ENCODE peak calls at places on chromosomes 2 and 18, in ten cellular contexts. One of them, this sample, is unnamed.

GRCh38 chr18:59067873-59068272 is 71.8 kb upstream of the SEC11C start:
- DNase-seq in upper lobe of left lung: no peak
- DNase-seq in lower lobe of right lung: no peak
- DNase-seq in kidney: no peak
- DNase-seq in Peyer's patch: peak
- DNase-seq in BJ: no peak
- DNase-seq in cardiac fibroblast: peak
- DNase-seq in breast epithelium: no peak
- DNase-seq in OCI-LY7: peak
- DNase-seq in A549: peak
- DNase-seq in this sample: no peak

GRCh38 chr2:146734042-146734715 is 1110.7 kb upstream of the ACVR2A start:
- DNase-seq in upper lobe of left lung: no peak
- DNase-seq in lower lobe of right lung: no peak
- DNase-seq in kidney: no peak
- DNase-seq in Peyer's patch: no peak
- DNase-seq in BJ: peak
- DNase-seq in cardiac fibroblast: peak
- DNase-seq in breast epithelium: no peak
- DNase-seq in OCI-LY7: peak
- DNase-seq in A549: peak
- DNase-seq in this sample: peak

GRCh38 chr18:58965930-58966662 is 101.4 kb downstream of the ZNF532 start:
- DNase-seq in upper lobe of left lung: no peak
- DNase-seq in lower lobe of right lung: no peak
- DNase-seq in kidney: no peak
- DNase-seq in Peyer's patch: no peak
- DNase-seq in BJ: no peak
- DNase-seq in cardiac fibroblast: no peak
- DNase-seq in breast epithelium: no peak
- DNase-seq in OCI-LY7: peak
- DNase-seq in A549: no peak
- DNase-seq in this sample: no peak

GRCh38 chr2:37984589-37984988 is 59.5 kb downstream of the RMDN2 start:
- DNase-seq in upper lobe of left lung: no peak
- DNase-seq in lower lobe of right lung: no peak
- DNase-seq in kidney: no peak
- DNase-seq in Peyer's patch: no peak
- DNase-seq in BJ: no peak
- DNase-seq in cardiac fibroblast: peak
- DNase-seq in breast epithelium: no peak
- DNase-seq in OCI-LY7: no peak
- DNase-seq in A549: peak
- DNase-seq in this sample: peak

GRCh38 chr2:96152301-96153165 is 7.3 kb upstream of the DUSP2 start:
- DNase-seq in upper lobe of left lung: no peak
- DNase-seq in lower lobe of right lung: peak
- DNase-seq in kidney: no peak
- DNase-seq in Peyer's patch: no peak
- DNase-seq in BJ: no peak
- DNase-seq in cardiac fibroblast: no peak
- DNase-seq in breast epithelium: no peak
- DNase-seq in OCI-LY7: peak
- DNase-seq in A549: no peak
- DNase-seq in this sample: no peak

GRCh38 chr2:191907091-191907490 is 60.2 kb upstream of the CAVIN2 start:
- DNase-seq in upper lobe of left lung: no peak
- DNase-seq in lower lobe of right lung: no peak
- DNase-seq in kidney: no peak
- DNase-seq in Peyer's patch: no peak
- DNase-seq in BJ: no peak
- DNase-seq in cardiac fibroblast: no peak
- DNase-seq in breast epithelium: no peak
- DNase-seq in OCI-LY7: no peak
- DNase-seq in A549: no peak
- DNase-seq in this sample: no peak

GRCh38 chr2:238872628-238873400 is 24.9 kb downstream of the TWIST2 start:
- DNase-seq in upper lobe of left lung: no peak
- DNase-seq in lower lobe of right lung: no peak
- DNase-seq in kidney: no peak
- DNase-seq in Peyer's patch: no peak
- DNase-seq in BJ: no peak
- DNase-seq in cardiac fibroblast: no peak
- DNase-seq in breast epithelium: no peak
- DNase-seq in OCI-LY7: no peak
- DNase-seq in A549: no peak
- DNase-seq in this sample: no peak

GRCh38 chr2:101139495-101139894 is 11.7 kb downstream of the TBC1D8 start:
- DNase-seq in upper lobe of left lung: no peak
- DNase-seq in lower lobe of right lung: no peak
- DNase-seq in kidney: no peak
- DNase-seq in Peyer's patch: no peak
- DNase-seq in BJ: no peak
- DNase-seq in cardiac fibroblast: no peak
- DNase-seq in breast epithelium: no peak
- DNase-seq in OCI-LY7: no peak
- DNase-seq in A549: no peak
- DNase-seq in this sample: no peak

GRCh38 chr2:160751021-160751420 is 257.4 kb upstream of the RBMS1 start:
- DNase-seq in upper lobe of left lung: no peak
- DNase-seq in lower lobe of right lung: no peak
- DNase-seq in kidney: no peak
- DNase-seq in Peyer's patch: no peak
- DNase-seq in BJ: no peak
- DNase-seq in cardiac fibroblast: peak
- DNase-seq in breast epithelium: no peak
- DNase-seq in OCI-LY7: no peak
- DNase-seq in A549: no peak
- DNase-seq in this sample: peak

GRCh38 chr2:215832791-215833190 is 180.6 kb downstream of the MREG start:
- DNase-seq in upper lobe of left lung: no peak
- DNase-seq in lower lobe of right lung: no peak
- DNase-seq in kidney: no peak
- DNase-seq in Peyer's patch: no peak
- DNase-seq in BJ: no peak
- DNase-seq in cardiac fibroblast: peak
- DNase-seq in breast epithelium: peak
- DNase-seq in OCI-LY7: no peak
- DNase-seq in A549: no peak
- DNase-seq in this sample: peak

GRCh38 chr2:215828528-215829184 is 184.7 kb downstream of the MREG start:
- DNase-seq in upper lobe of left lung: no peak
- DNase-seq in lower lobe of right lung: peak
- DNase-seq in kidney: no peak
- DNase-seq in Peyer's patch: peak
- DNase-seq in BJ: no peak
- DNase-seq in cardiac fibroblast: peak
- DNase-seq in breast epithelium: peak
- DNase-seq in OCI-LY7: peak
- DNase-seq in A549: peak
- DNase-seq in this sample: peak

GRCh38 chr2:215829261-215829660 is 184.1 kb downstream of the MREG start:
- DNase-seq in upper lobe of left lung: no peak
- DNase-seq in lower lobe of right lung: no peak
- DNase-seq in kidney: no peak
- DNase-seq in Peyer's patch: no peak
- DNase-seq in BJ: no peak
- DNase-seq in cardiac fibroblast: no peak
- DNase-seq in breast epithelium: no peak
- DNase-seq in OCI-LY7: no peak
- DNase-seq in A549: no peak
- DNase-seq in this sample: no peak

GRCh38 chr2:215831296-215831913 is 181.9 kb downstream of the MREG start:
- DNase-seq in upper lobe of left lung: no peak
- DNase-seq in lower lobe of right lung: peak
- DNase-seq in kidney: no peak
- DNase-seq in Peyer's patch: no peak
- DNase-seq in BJ: no peak
- DNase-seq in cardiac fibroblast: peak
- DNase-seq in breast epithelium: no peak
- DNase-seq in OCI-LY7: peak
- DNase-seq in A549: peak
- DNase-seq in this sample: no peak

DNA sequence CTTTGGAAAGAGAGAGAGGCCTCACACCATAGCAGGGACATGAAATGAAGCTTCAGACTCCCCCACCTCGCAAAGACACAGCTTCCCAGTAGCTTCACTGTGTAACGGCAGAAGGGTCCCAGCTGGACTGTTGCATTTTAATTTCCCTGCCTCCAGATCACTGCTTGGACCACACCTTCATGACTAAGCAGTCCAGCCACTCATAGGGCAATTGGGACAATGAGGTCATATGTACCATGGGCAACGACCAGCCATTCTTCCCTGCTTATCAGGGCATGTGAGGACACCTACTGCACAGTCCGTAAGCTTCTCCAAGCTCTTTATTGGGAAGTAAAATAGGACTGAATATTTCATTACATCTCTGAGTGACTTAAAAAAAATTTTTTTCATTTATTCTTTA is 183.0 kb downstream of the MREG start:
- DNase-seq in upper lobe of left lung: no peak
- DNase-seq in lower lobe of right lung: peak
- DNase-seq in kidney: no peak
- DNase-seq in Peyer's patch: no peak
- DNase-seq in BJ: no peak
- DNase-seq in cardiac fibroblast: peak
- DNase-seq in breast epithelium: no peak
- DNase-seq in OCI-LY7: no peak
- DNase-seq in A549: peak
- DNase-seq in this sample: peak
- TF ChIP-seq CTCF in upper lobe of left lung: no peak
- TF ChIP-seq CTCF in lower lobe of right lung: no peak
- TF ChIP-seq CTCF in kidney: no peak
- TF ChIP-seq CTCF in Peyer's patch: no peak
- TF ChIP-seq CTCF in BJ: no peak
- TF ChIP-seq CTCF in cardiac fibroblast: no peak
- TF ChIP-seq CTCF in breast epithelium: no peak
- TF ChIP-seq CTCF in OCI-LY7: no peak
- TF ChIP-seq CTCF in A549: no peak
- TF ChIP-seq CTCF in this sample: no peak

DNA sequence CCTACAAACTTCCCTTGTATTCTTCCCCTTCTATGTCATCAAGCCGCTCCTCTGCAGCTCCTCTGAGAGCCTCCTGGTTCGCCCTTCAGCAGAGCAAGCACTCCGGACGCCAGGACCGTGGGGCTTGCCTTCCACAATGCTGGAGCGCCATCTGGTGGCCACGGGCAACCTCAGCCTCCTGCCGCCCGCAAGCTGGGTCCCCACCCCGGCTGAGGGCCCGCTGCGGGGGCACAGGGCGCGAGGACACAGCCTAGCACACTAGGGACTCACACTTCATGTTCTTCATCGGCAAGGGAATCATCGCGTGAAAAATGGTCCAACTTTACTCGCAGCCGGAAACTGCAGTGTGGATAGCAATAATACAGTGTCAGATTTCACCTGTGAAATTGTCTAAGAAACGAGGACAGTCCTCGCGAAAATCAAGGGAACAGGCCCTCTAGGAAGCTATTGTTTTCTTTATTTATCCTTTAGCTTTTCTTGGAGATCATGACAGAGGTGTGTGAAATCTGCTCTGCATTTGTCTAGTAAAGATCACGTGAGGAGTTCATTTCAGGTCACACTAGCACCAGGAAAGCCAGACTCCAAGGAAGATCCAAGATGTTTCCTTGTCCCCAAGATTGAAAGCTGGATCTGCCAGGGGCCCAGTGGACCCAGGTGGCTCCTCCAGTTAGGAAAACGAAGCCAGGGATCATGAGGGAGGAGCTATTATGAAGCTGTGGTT is 5.8 kb downstream of the PRLH start:
- DNase-seq in upper lobe of left lung: peak
- DNase-seq in lower lobe of right lung: peak
- DNase-seq in kidney: peak
- DNase-seq in Peyer's patch: peak
- DNase-seq in BJ: peak
- DNase-seq in cardiac fibroblast: peak
- DNase-seq in breast epithelium: peak
- DNase-seq in OCI-LY7: peak
- DNase-seq in A549: peak
- DNase-seq in this sample: peak
- H3K4me3 ChIP-seq in upper lobe of left lung: no peak
- H3K4me3 ChIP-seq in lower lobe of right lung: no peak
- H3K4me3 ChIP-seq in kidney: no peak
- H3K4me3 ChIP-seq in Peyer's patch: no peak
- H3K4me3 ChIP-seq in BJ: no peak
- H3K4me3 ChIP-seq in cardiac fibroblast: no peak
- H3K4me3 ChIP-seq in breast epithelium: no peak
- H3K4me3 ChIP-seq in OCI-LY7: no peak
- H3K4me3 ChIP-seq in A549: no peak
- H3K4me3 ChIP-seq in this sample: peak

DNA sequence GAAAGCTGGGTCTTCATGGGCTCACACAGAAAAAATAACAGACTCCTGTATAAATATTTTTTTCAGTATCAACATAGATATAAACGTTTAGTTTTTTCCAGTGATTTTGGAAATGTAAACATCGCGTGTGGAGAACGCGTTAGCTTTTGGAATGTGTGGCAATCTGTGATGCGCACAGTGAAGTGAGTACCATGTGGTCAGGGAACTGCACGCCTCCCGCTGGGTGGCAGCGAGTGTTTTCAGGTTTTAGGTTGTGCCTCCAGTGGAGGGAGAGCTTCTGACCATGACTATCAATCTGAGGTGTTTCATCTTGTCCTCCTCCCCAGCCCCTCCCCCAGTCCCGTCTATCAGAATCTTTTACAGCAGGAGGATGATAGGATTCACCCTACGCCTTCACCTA is 127.8 kb downstream of the ARHGAP28 start:
- DNase-seq in upper lobe of left lung: no peak
- DNase-seq in lower lobe of right lung: no peak
- DNase-seq in kidney: no peak
- DNase-seq in Peyer's patch: no peak
- DNase-seq in BJ: no peak
- DNase-seq in cardiac fibroblast: no peak
- DNase-seq in breast epithelium: no peak
- DNase-seq in OCI-LY7: no peak
- DNase-seq in A549: no peak
- DNase-seq in this sample: no peak
- TF ChIP-seq CTCF in upper lobe of left lung: no peak
- TF ChIP-seq CTCF in lower lobe of right lung: no peak
- TF ChIP-seq CTCF in kidney: no peak
- TF ChIP-seq CTCF in Peyer's patch: no peak
- TF ChIP-seq CTCF in BJ: no peak
- TF ChIP-seq CTCF in cardiac fibroblast: no peak
- TF ChIP-seq CTCF in breast epithelium: no peak
- TF ChIP-seq CTCF in OCI-LY7: no peak
- TF ChIP-seq CTCF in A549: no peak
- TF ChIP-seq CTCF in this sample: no peak

GRCh38 chr18:41814651-41815050 is 140.4 kb upstream of the PIK3C3 start:
- DNase-seq in upper lobe of left lung: no peak
- DNase-seq in lower lobe of right lung: no peak
- DNase-seq in kidney: no peak
- DNase-seq in Peyer's patch: no peak
- DNase-seq in BJ: no peak
- DNase-seq in cardiac fibroblast: no peak
- DNase-seq in breast epithelium: no peak
- DNase-seq in OCI-LY7: no peak
- DNase-seq in A549: no peak
- DNase-seq in this sample: no peak

GRCh38 chr18:41820784-41821183 is 134.2 kb upstream of the PIK3C3 start:
- DNase-seq in upper lobe of left lung: no peak
- DNase-seq in lower lobe of right lung: no peak
- DNase-seq in kidney: no peak
- DNase-seq in Peyer's patch: no peak
- DNase-seq in BJ: no peak
- DNase-seq in cardiac fibroblast: no peak
- DNase-seq in breast epithelium: no peak
- DNase-seq in OCI-LY7: no peak
- DNase-seq in A549: no peak
- DNase-seq in this sample: no peak

GRCh38 chr18:41818381-41819355 is 136.4 kb upstream of the PIK3C3 start:
- DNase-seq in upper lobe of left lung: peak
- DNase-seq in lower lobe of right lung: no peak
- DNase-seq in kidney: no peak
- DNase-seq in Peyer's patch: no peak
- DNase-seq in BJ: no peak
- DNase-seq in cardiac fibroblast: no peak
- DNase-seq in breast epithelium: no peak
- DNase-seq in OCI-LY7: no peak
- DNase-seq in A549: no peak
- DNase-seq in this sample: no peak
- H3K4me3 ChIP-seq in upper lobe of left lung: no peak
- H3K4me3 ChIP-seq in lower lobe of right lung: no peak
- H3K4me3 ChIP-seq in kidney: no peak
- H3K4me3 ChIP-seq in Peyer's patch: no peak
- H3K4me3 ChIP-seq in BJ: no peak
- H3K4me3 ChIP-seq in cardiac fibroblast: no peak
- H3K4me3 ChIP-seq in breast epithelium: no peak
- H3K4me3 ChIP-seq in OCI-LY7: no peak
- H3K4me3 ChIP-seq in A549: no peak
- H3K4me3 ChIP-seq in this sample: no peak